ENCODE peak calls at places on chromosomes 2 and 18, in ten cellular contexts. S, P, J, Q, T, F, U, O, N and H are unnamed samples.

GRCh38 chr18:79962835-79963657 is 1.4 kb upstream of the HSBP1L1 start:
- DNase-seq in S (no peak), P (no peak), J (no peak), Q (no peak), T (no peak), F (no peak), U (peak), O (no peak), N (peak), H (peak)

GRCh38 chr2:165016772-165017411 is 61.6 kb upstream of the SLC38A11 start:
- DNase-seq in S (no peak), P (peak), J (peak), Q (no peak), T (peak), F (peak), U (peak), O (no peak), N (no peak), H (no peak)

GRCh38 chr2:100818003-100818605 is 1.8 kb upstream of the NPAS2 start:
- DNase-seq in S (no peak), P (no peak), J (peak), Q (no peak), T (no peak), F (no peak), U (no peak), O (no peak), N (no peak), H (no peak)

GRCh38 chr18:32040936-32041335 is 22.3 kb downstream of the RNF125 start:
- DNase-seq in S (peak), P (no peak), J (no peak), Q (no peak), T (no peak), F (no peak), U (peak), O (peak), N (no peak), H (peak)

GRCh38 chr18:59655661-59656060 is 41.6 kb downstream of the CCBE1 start:
- DNase-seq in S (no peak), P (no peak), J (no peak), Q (no peak), T (no peak), F (no peak), U (no peak), O (no peak), N (no peak), H (no peak)

GRCh38 chr2:104050632-104051242 is 803.2 kb upstream of the POU3F3 start:
- DNase-seq in S (no peak), P (no peak), J (no peak), Q (no peak), T (no peak), F (no peak), U (no peak), O (no peak), N (no peak), H (no peak)

GRCh38 chr18:183769-184168 is 25.4 kb downstream of the USP14 start:
- DNase-seq in S (no peak), P (no peak), J (no peak), Q (no peak), T (no peak), F (peak), U (no peak), O (no peak), N (no peak), H (no peak)

GRCh38 chr2:42142476-42143184 is 26.5 kb upstream of the EML4 start:
- DNase-seq in S (no peak), P (no peak), J (no peak), Q (no peak), T (no peak), F (no peak), U (peak), O (no peak), N (no peak), H (no peak)

GRCh38 chr2:105458076-105458475 is 59.2 kb upstream of the FHL2 start:
- DNase-seq in S (no peak), P (no peak), J (no peak), Q (no peak), T (no peak), F (no peak), U (no peak), O (no peak), N (no peak), H (no peak)

GRCh38 chr2:167471332-167471731 is 583.1 kb downstream of the XIRP2 start:
- DNase-seq in S (no peak), P (no peak), J (no peak), Q (no peak), T (no peak), F (no peak), U (no peak), O (no peak), N (no peak), H (no peak)

GRCh38 chr18:46771141-46771540 is 14.3 kb upstream of the ST8SIA5 start:
- DNase-seq in S (no peak), P (no peak), J (no peak), Q (no peak), T (no peak), F (no peak), U (no peak), O (no peak), N (no peak), H (no peak)

GRCh38 chr2:213995400-213996105 is 415.3 kb upstream of the VWC2L start:
- DNase-seq in S (no peak), P (no peak), J (no peak), Q (no peak), T (no peak), F (peak), U (no peak), O (no peak), N (no peak), H (no peak)

GRCh38 chr18:48023334-48024008 is 93.0 kb upstream of the SMAD2 start:
- DNase-seq in S (no peak), P (peak), J (peak), Q (no peak), T (peak), F (peak), U (peak), O (no peak), N (no peak), H (no peak)

GRCh38 chr2:58959996-58960395 is 718.9 kb upstream of the FANCL start:
- DNase-seq in S (no peak), P (no peak), J (no peak), Q (no peak), T (no peak), F (no peak), U (no peak), O (no peak), N (no peak), H (no peak)

GRCh38 chr2:60948926-60949579 is 67.7 kb downstream of the REL start:
- DNase-seq in S (no peak), P (no peak), J (no peak), Q (no peak), T (no peak), F (no peak), U (no peak), O (no peak), N (no peak), H (no peak)

GRCh38 chr2:156317631-156318030 is 14.9 kb downstream of the NR4A2 start:
- DNase-seq in S (no peak), P (no peak), J (no peak), Q (no peak), T (no peak), F (no peak), U (no peak), O (no peak), N (no peak), H (no peak)

GRCh38 chr2:54879037-54879436 is 155.6 kb downstream of the EML6 start:
- DNase-seq in S (no peak), P (no peak), J (no peak), Q (no peak), T (no peak), F (no peak), U (no peak), O (no peak), N (no peak), H (no peak)

GRCh38 chr2:10931710-10932255 is 20.0 kb downstream of the KCNF1 start:
- DNase-seq in S (no peak), P (no peak), J (no peak), Q (no peak), T (no peak), F (no peak), U (no peak), O (no peak), N (no peak), H (no peak)

GRCh38 chr18:24271381-24272331 is 126.0 kb downstream of the OSBPL1A start:
- DNase-seq in S (no peak), P (peak), J (peak), Q (peak), T (peak), F (peak), U (peak), O (no peak), N (peak), H (no peak)

GRCh38 chr18:22934789-22935188 is 1.7 kb downstream of the RBBP8 start:
- DNase-seq in S (no peak), P (no peak), J (no peak), Q (no peak), T (no peak), F (no peak), U (peak), O (no peak), N (no peak), H (no peak)

GRCh38 chr2:237149425-237149824 is 63.7 kb downstream of the COPS8 start:
- DNase-seq in S (no peak), P (no peak), J (peak), Q (no peak), T (no peak), F (no peak), U (no peak), O (no peak), N (peak), H (peak)

GRCh38 chr2:45922577-45922988 is 271.1 kb downstream of the PRKCE start:
- DNase-seq in S (no peak), P (peak), J (no peak), Q (peak), T (no peak), F (no peak), U (no peak), O (no peak), N (no peak), H (no peak)

GRCh38 chr2:234273887-234274584 is 222.8 kb downstream of the ARL4C start:
- DNase-seq in S (no peak), P (no peak), J (no peak), Q (no peak), T (no peak), F (no peak), U (no peak), O (peak), N (no peak), H (peak)

GRCh38 chr2:182642328-182642727 is 73.7 kb upstream of the DNAJC10 start:
- DNase-seq in S (no peak), P (peak), J (peak), Q (no peak), T (peak), F (peak), U (peak), O (peak), N (peak), H (peak)

GRCh38 chr2:216645636-216645950 is 12.4 kb downstream of the IGFBP2 start:
- DNase-seq in S (no peak), P (no peak), J (no peak), Q (no peak), T (no peak), F (no peak), U (no peak), O (no peak), N (no peak), H (no peak)

GRCh38 chr18:22314406-22314805 is 103.3 kb downstream of the CTAGE1 start:
- DNase-seq in S (no peak), P (no peak), J (no peak), Q (no peak), T (no peak), F (no peak), U (no peak), O (no peak), N (no peak), H (no peak)

GRCh38 chr2:3305431-3305830 is 72.2 kb downstream of the EIPR1 start:
- DNase-seq in S (no peak), P (no peak), J (no peak), Q (no peak), T (no peak), F (no peak), U (no peak), O (no peak), N (no peak), H (no peak)

GRCh38 chr2:1721706-1722483 is 22.4 kb downstream of the PXDN start:
- DNase-seq in S (no peak), P (no peak), J (no peak), Q (no peak), T (no peak), F (peak), U (no peak), O (no peak), N (no peak), H (no peak)

GRCh38 chr2:212912445-212913103 is 238.8 kb downstream of the IKZF2 start:
- DNase-seq in S (no peak), P (no peak), J (no peak), Q (no peak), T (no peak), F (peak), U (no peak), O (no peak), N (no peak), H (no peak)

GRCh38 chr2:201754683-201755415 is 25.9 kb downstream of the ALS2 start:
- DNase-seq in S (no peak), P (no peak), J (no peak), Q (no peak), T (no peak), F (no peak), U (no peak), O (no peak), N (no peak), H (no peak)

GRCh38 chr2:239769574-239770145 is 255.5 kb downstream of the NDUFA10 start:
- DNase-seq in S (no peak), P (no peak), J (no peak), Q (peak), T (no peak), F (no peak), U (no peak), O (no peak), N (no peak), H (no peak)

GRCh38 chr2:165055081-165055879 is 100.0 kb upstream of the SLC38A11 start:
- DNase-seq in S (no peak), P (no peak), J (peak), Q (no peak), T (no peak), F (peak), U (no peak), O (no peak), N (no peak), H (peak)

GRCh38 chr18:58788971-58789797 is 75.5 kb upstream of the ZNF532 start:
- DNase-seq in S (no peak), P (peak), J (peak), Q (no peak), T (peak), F (peak), U (no peak), O (no peak), N (no peak), H (no peak)

GRCh38 chr2:179893616-179894015 is 32.2 kb upstream of the ZNF385B start:
- DNase-seq in S (no peak), P (no peak), J (no peak), Q (no peak), T (no peak), F (no peak), U (no peak), O (no peak), N (no peak), H (no peak)

GRCh38 chr2:133591164-133591563 is 22.9 kb upstream of the NCKAP5 start:
- DNase-seq in S (no peak), P (peak), J (peak), Q (no peak), T (peak), F (peak), U (no peak), O (no peak), N (no peak), H (no peak)

GRCh38 chr2:177759443-177759842 is 313.1 kb downstream of the PDE11A start:
- DNase-seq in S (no peak), P (no peak), J (no peak), Q (no peak), T (no peak), F (no peak), U (no peak), O (no peak), N (no peak), H (no peak)

GRCh38 chr2:128381001-128381938 is 62.6 kb upstream of the HS6ST1 start:
- DNase-seq in S (no peak), P (no peak), J (no peak), Q (peak), T (no peak), F (no peak), U (no peak), O (no peak), N (no peak), H (no peak)

GRCh38 chr2:65358690-65359400 is 73.6 kb downstream of the SPRED2 start:
- DNase-seq in S (no peak), P (no peak), J (no peak), Q (no peak), T (no peak), F (no peak), U (peak), O (no peak), N (no peak), H (no peak)

GRCh38 chr2:189952536-189953109 is 109.9 kb downstream of the MSTN start:
- DNase-seq in S (no peak), P (no peak), J (no peak), Q (no peak), T (no peak), F (peak), U (no peak), O (no peak), N (no peak), H (no peak)